ENCODE peak calls at places on chromosomes 11 and 22, in six cellular contexts. D, T, M, S, C and G are unnamed samples.

GRCh38 chr11:8034604-8035224 is 46.3 kb upstream of the TUB start:
- DNase-seq in S (no peak), C (no peak), T (no peak), M (no peak), D (no peak), G (no peak)

GRCh38 chr22:19882446-19883381 is 28.0 kb upstream of the GNB1L start:
- DNase-seq in M (no peak), D (no peak), S (no peak), C (no peak), T (no peak), G (peak)

GRCh38 chr11:65810046-65810868 is 23.4 kb downstream of the OVOL1 start:
- DNase-seq in S (no peak), T (no peak), C (no peak), M (no peak), D (no peak), G (peak)

GRCh38 chr11:107916671-107917241 is 11.5 kb upstream of the RAB39A start:
- DNase-seq in M (no peak), S (no peak), T (no peak), D (no peak), C (no peak), G (no peak)

GRCh38 chr11:130070109-130070828 is 575 bp downstream of the APLP2 start:
- DNase-seq in S (peak), M (peak), T (no peak), C (peak), D (no peak), G (peak)

GRCh38 chr11:121328213-121328966 is 35.8 kb downstream of the SC5D start:
- DNase-seq in D (no peak), T (no peak), C (no peak), S (no peak), M (no peak), G (no peak)

GRCh38 chr11:65791719-65792213 is 4.9 kb downstream of the OVOL1 start:
- DNase-seq in T (no peak), D (no peak), C (no peak), S (no peak), M (no peak), G (no peak)

GRCh38 chr11:75896843-75897419 is 81.9 kb downstream of the UVRAG start:
- DNase-seq in S (peak), C (peak), T (peak), D (no peak), M (peak), G (no peak)

GRCh38 chr11:69253028-69253427 is 40.9 kb upstream of the MYEOV start:
- DNase-seq in D (no peak), M (peak), C (peak), S (peak), T (no peak), G (no peak)

GRCh38 chr11:65274734-65275682 is 13.2 kb downstream of the POLA2 start:
- DNase-seq in C (peak), S (peak), M (peak), D (peak), T (no peak), G (peak)

GRCh38 chr22:24216541-24217209 is 28.2 kb downstream of the GGT5 start:
- DNase-seq in D (no peak), C (no peak), M (no peak), T (no peak), S (no peak), G (no peak)

GRCh38 chr22:46775789-46776485 is 13.5 kb downstream of the TBC1D22A start:
- DNase-seq in C (no peak), D (no peak), S (no peak), T (no peak), M (no peak), G (no peak)

GRCh38 chr11:125564357-125564756 is 4.9 kb upstream of the EI24 start:
- DNase-seq in S (no peak), C (no peak), M (no peak), T (no peak), D (no peak), G (no peak)

GRCh38 chr22:41469218-41469851 is 418 bp downstream of the ACO2 start:
- DNase-seq in S (no peak), T (no peak), M (peak), C (no peak), D (no peak), G (no peak)

GRCh38 chr11:95845168-95845567 is 54.9 kb downstream of the CEP57 start:
- DNase-seq in M (no peak), C (no peak), D (no peak), T (no peak), S (no peak), G (no peak)

GRCh38 chr22:19876941-19877625 is 22.4 kb upstream of the GNB1L start:
- DNase-seq in M (no peak), S (no peak), T (no peak), C (no peak), D (no peak), G (no peak)

GRCh38 chr11:16739326-16739875 is 954 bp downstream of the C11orf58 start:
- DNase-seq in M (peak), S (peak), T (no peak), C (peak), D (no peak), G (no peak)

GRCh38 chr11:58711832-58712231 is 19.9 kb downstream of the GLYAT start:
- DNase-seq in D (no peak), T (no peak), C (no peak), S (no peak), M (no peak), G (no peak)

GRCh38 chr22:24156146-24156914 is 25.0 kb upstream of the SUSD2 start:
- DNase-seq in C (peak), M (no peak), S (peak), D (no peak), T (peak), G (peak)

GRCh38 chr11:29962243-29962642 is 54.6 kb downstream of the KCNA4 start:
- DNase-seq in M (peak), C (no peak), T (no peak), S (no peak), D (peak), G (no peak)

GRCh38 chr11:43130616-43131015 is 181.2 kb upstream of the API5 start:
- DNase-seq in T (peak), M (peak), S (no peak), D (no peak), C (no peak), G (peak)

GRCh38 chr11:72771507-72771906 is 19.3 kb upstream of the ARAP1 start:
- DNase-seq in T (no peak), S (peak), C (peak), M (peak), D (no peak), G (no peak)

GRCh38 chr11:126834149-126834548 is 166.4 kb downstream of the KIRREL3 start:
- DNase-seq in S (peak), D (no peak), C (peak), T (no peak), M (no peak), G (no peak)

GRCh38 chr11:112162761-112163669 is 879 bp downstream of the IL18 start:
- DNase-seq in M (no peak), C (no peak), S (peak), D (no peak), T (no peak), G (no peak)

DNA sequence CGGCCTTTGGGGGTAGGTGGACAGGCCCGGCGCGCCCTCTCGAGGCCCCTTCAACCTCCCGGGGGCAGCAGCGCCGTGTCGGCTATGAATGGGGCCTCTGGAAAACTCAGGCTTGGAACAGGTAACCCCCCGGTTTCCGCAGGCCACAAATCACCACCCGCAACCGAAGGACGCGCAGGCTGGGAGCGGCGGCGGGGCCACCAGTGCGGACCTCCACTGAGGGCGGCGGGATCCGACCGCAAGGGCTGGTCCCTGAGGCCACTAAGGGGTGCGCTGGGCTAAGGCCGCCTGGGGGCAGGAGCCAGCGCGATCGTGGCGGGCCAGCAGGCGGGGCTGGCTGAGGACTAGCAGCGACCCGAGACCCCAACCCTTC is 695 bp upstream of the ATF4 start:
- DNase-seq in M (peak), C (peak), D (no peak), T (no peak), S (no peak), G (no peak)
- H3K18ac ChIP-seq in M (peak), C (peak), D (peak), T (peak), S (no peak), G (peak)

GRCh38 chr22:44752285-44753188 is at the start of gene ARHGAP8:
- DNase-seq in M (peak), D (no peak), C (no peak), T (no peak), S (no peak), G (peak)
- H3K4me3 ChIP-seq in M (peak), D (peak), C (peak), T (peak), S (no peak), G (peak)

GRCh38 chr11:9565822-9566560 is 7.5 kb upstream of the WEE1 start:
- DNase-seq in T (peak), D (peak), C (peak), S (peak), M (peak), G (peak)
- H3K18ac ChIP-seq in T (no peak), D (no peak), C (peak), S (peak), M (peak), G (no peak)

GRCh38 chr11:12691473-12691872 is 17.3 kb downstream of the TEAD1 start:
- DNase-seq in S (peak), M (no peak), D (no peak), T (no peak), C (peak), G (no peak)

GRCh38 chr11:12694182-12694531 is 19.9 kb downstream of the TEAD1 start:
- DNase-seq in D (no peak), T (no peak), S (peak), M (no peak), C (no peak), G (no peak)

GRCh38 chr11:12693485-12694181 is 19.4 kb downstream of the TEAD1 start:
- DNase-seq in T (no peak), S (peak), D (no peak), C (peak), M (peak), G (no peak)

GRCh38 chr11:12692238-12693074 is 18.2 kb downstream of the TEAD1 start:
- DNase-seq in M (peak), C (peak), S (peak), D (no peak), T (no peak), G (no peak)

DNA sequence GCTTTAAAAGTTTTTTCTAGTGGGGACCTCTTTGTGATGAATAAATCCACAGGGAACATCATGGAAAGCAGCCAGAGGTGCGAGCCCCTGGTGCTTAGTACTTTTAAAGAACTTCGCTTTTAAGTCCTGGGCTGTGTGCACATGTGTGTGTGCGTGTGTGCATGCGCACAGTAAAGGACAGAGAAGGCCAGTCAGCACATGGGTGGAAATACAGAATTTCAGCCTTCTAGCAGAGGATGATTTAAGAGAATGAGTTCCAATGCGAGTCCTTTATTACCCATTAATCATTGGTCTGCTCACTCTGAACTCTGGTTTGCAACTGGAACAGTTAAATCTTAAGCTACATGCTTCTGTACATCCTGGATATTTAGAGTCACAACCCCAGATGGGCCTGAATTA is 18.9 kb downstream of the TEAD1 start:
- DNase-seq in M (no peak), D (no peak), S (no peak), C (peak), T (no peak), G (no peak)
- H3K4me3 ChIP-seq in M (no peak), D (no peak), S (no peak), C (no peak), T (no peak), G (no peak)

GRCh38 chr11:134001101-134001500 is 44.3 kb upstream of the IGSF9B start:
- DNase-seq in C (no peak), S (no peak), T (no peak), M (no peak), D (no peak), G (no peak)
- H3K18ac ChIP-seq in C (no peak), S (no peak), T (no peak), M (no peak), D (no peak), G (no peak)

DNA sequence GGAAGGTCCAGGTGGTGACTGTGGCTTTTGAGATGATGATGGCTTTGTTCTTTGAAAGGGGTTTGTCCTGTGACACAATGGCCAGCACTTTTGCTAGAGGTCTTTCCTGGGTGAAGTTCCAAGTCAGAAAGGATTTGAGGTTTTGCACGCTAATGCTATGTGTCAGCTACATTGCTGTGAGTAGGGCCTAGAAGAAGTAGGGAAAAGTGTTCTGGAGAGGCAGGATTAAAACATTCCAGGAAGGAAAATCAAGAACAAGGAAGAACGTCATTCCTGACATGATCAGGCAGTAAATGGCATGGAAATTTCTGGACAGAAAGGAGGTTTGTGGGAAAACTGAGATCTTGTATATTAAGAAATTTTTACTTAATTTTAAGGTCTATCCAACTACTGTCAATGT is 290.7 kb downstream of the NTM start:
- DNase-seq in T (no peak), M (no peak), S (peak), C (peak), D (no peak), G (peak)
- H3K4me3 ChIP-seq in T (no peak), M (no peak), S (no peak), C (no peak), D (no peak), G (no peak)

DNA sequence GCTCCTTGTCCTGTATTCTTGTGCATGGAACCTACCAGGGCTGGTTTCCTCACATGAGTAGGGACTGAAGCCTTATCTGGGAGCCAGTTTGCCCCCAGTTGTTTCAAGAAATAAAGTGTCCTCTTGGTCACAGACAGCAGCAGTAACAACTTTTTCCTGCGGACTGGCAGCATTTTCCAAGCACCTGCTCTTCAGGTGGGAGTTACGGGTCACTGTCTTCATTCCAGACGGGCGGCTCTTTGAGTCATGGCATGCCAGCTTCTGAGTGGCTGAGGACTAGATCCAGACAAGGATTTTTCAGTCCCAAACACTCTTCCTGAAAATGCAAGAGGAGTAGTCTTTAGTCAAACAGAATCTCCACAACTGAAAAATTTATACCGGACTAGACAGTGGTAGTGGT is 2.7 kb upstream of the CD44 start:
- DNase-seq in S (no peak), D (no peak), C (peak), M (no peak), T (no peak), G (no peak)
- H3K18ac ChIP-seq in S (no peak), D (no peak), C (no peak), M (no peak), T (no peak), G (no peak)

GRCh38 chr11:25794804-25795203 is 537.1 kb upstream of the ANO3 start:
- DNase-seq in M (peak), S (no peak), D (no peak), T (no peak), C (no peak), G (no peak)

DNA sequence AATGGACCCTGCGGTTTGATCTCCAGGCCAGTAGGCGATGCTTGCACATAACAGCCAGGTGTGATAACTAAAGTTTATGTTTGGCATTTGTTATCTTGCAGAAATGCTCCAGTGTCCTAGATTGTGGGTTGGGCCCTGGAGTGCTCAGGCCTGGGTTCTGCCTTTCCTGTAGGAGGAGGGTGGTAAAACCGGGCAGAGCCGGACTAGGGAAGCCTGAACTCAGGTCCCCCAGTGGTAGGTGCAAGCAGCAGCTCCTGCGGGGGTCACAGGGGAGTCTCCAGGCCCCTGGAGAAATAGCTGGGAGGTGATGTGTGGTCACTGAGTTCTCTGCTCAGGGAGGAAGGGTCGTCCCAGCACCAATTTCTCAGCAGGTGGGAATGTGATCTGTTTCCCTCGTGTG is 538.3 kb upstream of the ANO3 start:
- DNase-seq in C (no peak), M (no peak), T (no peak), S (no peak), D (no peak), G (no peak)
- H3K4me3 ChIP-seq in C (no peak), M (no peak), T (no peak), S (no peak), D (no peak), G (no peak)

GRCh38 chr11:134751825-134752224 is 339.8 kb upstream of the B3GAT1 start:
- DNase-seq in S (no peak), T (no peak), D (no peak), C (no peak), M (no peak), G (no peak)
- H3K18ac ChIP-seq in S (no peak), T (no peak), D (no peak), C (no peak), M (no peak), G (no peak)

GRCh38 chr11:71340076-71340606 is 87.8 kb upstream of the SHANK2 start:
- DNase-seq in M (no peak), D (no peak), T (no peak), C (no peak), S (no peak), G (no peak)

GRCh38 chr11:71338806-71339177 is 86.4 kb upstream of the SHANK2 start:
- DNase-seq in T (no peak), M (no peak), D (no peak), S (peak), C (no peak), G (no peak)

GRCh38 chr11:71336996-71337772 is 84.8 kb upstream of the SHANK2 start:
- DNase-seq in D (no peak), M (no peak), C (no peak), S (no peak), T (no peak), G (peak)

GRCh38 chr11:71341173-71341572 is 88.8 kb upstream of the SHANK2 start:
- DNase-seq in T (no peak), C (no peak), D (no peak), S (no peak), M (no peak), G (no peak)

DNA sequence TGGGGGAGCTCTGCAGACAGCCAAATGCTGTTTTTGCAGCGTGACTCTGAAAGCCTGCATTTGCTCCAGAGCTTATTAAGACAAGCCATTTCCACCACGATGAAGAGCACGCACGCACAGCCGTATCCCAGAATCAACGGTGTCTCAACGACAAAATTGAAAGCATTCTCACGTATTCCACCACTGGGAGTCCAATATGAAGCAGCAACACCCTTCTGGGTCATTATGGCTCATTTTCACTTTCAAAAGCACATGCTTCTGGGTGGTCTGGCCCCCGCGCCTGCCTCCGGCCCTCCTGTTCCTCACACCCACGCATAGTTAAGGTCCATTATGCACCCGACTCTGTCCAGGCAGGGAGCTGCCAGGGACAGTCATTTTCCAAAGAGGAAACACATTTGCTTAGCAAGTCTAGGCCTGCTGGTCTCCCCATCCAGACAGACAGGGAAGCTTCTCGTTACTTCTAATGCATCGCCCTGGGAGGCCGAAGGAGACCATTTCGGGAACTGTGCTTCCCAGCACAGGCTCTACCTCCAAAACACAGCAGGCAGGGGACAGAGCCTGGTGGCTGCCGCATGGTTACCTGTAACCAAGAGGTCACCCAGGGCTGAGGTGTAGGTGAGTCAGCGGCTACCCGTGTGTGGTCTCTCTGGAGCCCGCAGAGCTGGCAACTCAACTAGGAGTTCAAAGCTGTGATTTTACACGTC is 87.0 kb upstream of the SHANK2 start:
- DNase-seq in M (no peak), D (no peak), S (no peak), T (no peak), C (no peak), G (peak)
- H3K4me3 ChIP-seq in M (no peak), D (no peak), S (no peak), T (no peak), C (no peak), G (no peak)